ENCODE peak calls at places on chromosomes 13 and 19, in six cellular contexts. K is K562, G is GM12878, P is SK-N-SH, Q is HCT116, N is HepG2. A is an unnamed sample.

GRCh38 chr13:38685974-38686571 is 804 bp upstream of the FREM2 start:
- DNase-seq in Q (no peak), P (peak; percentile 16), N (no peak), G (no peak), K (peak; percentile 5), A (peak; percentile 27)

GRCh38 chr19:27392027-27392632 is 1820.8 kb downstream of the UQCRFS1 start:
- DNase-seq in N (no peak), P (no peak), Q (no peak), G (no peak), K (no peak), A (no peak)

GRCh38 chr19:9862897-9863296 is 27.8 kb downstream of the PIN1 start:
- DNase-seq in Q (no peak), G (no peak), N (no peak), P (no peak), K (no peak), A (no peak)

GRCh38 chr13:113150545-113151365 is 7.7 kb upstream of the PROZ start:
- DNase-seq in K (no peak), Q (no peak), N (no peak), P (no peak), G (no peak), A (no peak)

GRCh38 chr13:24180743-24181384 is 20.3 kb downstream of the SPATA13 start:
- DNase-seq in P (no peak), K (no peak), G (no peak), N (no peak), Q (no peak), A (no peak)

GRCh38 chr19:56720281-56720680 is 48.7 kb upstream of the ZNF835 start:
- DNase-seq in Q (no peak), N (peak; percentile 12), P (peak; percentile 33), G (no peak), K (no peak), A (no peak)

GRCh38 chr13:59722580-59722900 is 441.2 kb downstream of the DIAPH3 start:
- DNase-seq in Q (no peak), G (no peak), K (no peak), N (no peak), P (no peak), A (no peak)

GRCh38 chr13:35791191-35791902 is 314.9 kb upstream of the MAB21L1 start:
- DNase-seq in P (no peak), N (no peak), Q (no peak), G (no peak), K (no peak), A (no peak)

GRCh38 chr13:49622174-49622946 is 5.9 kb upstream of the ARL11 start:
- DNase-seq in G (no peak), Q (no peak), N (peak; percentile 48), P (no peak), K (no peak), A (no peak)

GRCh38 chr13:51684076-51684475 is 99.8 kb downstream of the WDFY2 start:
- DNase-seq in P (no peak), N (no peak), G (no peak), K (no peak), Q (no peak), A (no peak)

GRCh38 chr13:54637377-54637776 is 1608.8 kb downstream of the OLFM4 start:
- DNase-seq in N (peak; percentile 29), G (no peak), P (no peak), Q (no peak), K (no peak), A (no peak)

GRCh38 chr13:88154001-88154400 is 482.8 kb downstream of the SLITRK5 start:
- DNase-seq in P (no peak), G (no peak), Q (no peak), K (no peak), N (no peak), A (no peak)

GRCh38 chr19:48391100-48392005 is at the start of gene KDELR1:
- DNase-seq in Q (no peak), G (no peak), K (peak; percentile 78), N (peak; percentile 42), P (peak; percentile 96), A (peak; percentile 75)

GRCh38 chr19:13060233-13060963 is 42.3 kb downstream of the LYL1 start:
- DNase-seq in P (peak; percentile 75), K (no peak), Q (no peak), G (no peak), N (peak; percentile 90), A (no peak)

GRCh38 chr19:16899566-16900075 is 10.8 kb downstream of the F2RL3 start:
- DNase-seq in N (peak; percentile 22), Q (peak; percentile 35), P (peak; percentile 53), K (peak; percentile 74), G (no peak), A (no peak)

GRCh38 chr13:91381371-91381770 is 17.1 kb upstream of the GPC5 start:
- DNase-seq in K (peak; percentile 60), P (peak; percentile 14), N (no peak), G (no peak), Q (no peak), A (peak; percentile 38)

GRCh38 chr13:30400376-30400775 is 21.9 kb upstream of the UBE2L5 start:
- DNase-seq in G (no peak), P (no peak), N (no peak), K (no peak), Q (no peak), A (no peak)

DNA sequence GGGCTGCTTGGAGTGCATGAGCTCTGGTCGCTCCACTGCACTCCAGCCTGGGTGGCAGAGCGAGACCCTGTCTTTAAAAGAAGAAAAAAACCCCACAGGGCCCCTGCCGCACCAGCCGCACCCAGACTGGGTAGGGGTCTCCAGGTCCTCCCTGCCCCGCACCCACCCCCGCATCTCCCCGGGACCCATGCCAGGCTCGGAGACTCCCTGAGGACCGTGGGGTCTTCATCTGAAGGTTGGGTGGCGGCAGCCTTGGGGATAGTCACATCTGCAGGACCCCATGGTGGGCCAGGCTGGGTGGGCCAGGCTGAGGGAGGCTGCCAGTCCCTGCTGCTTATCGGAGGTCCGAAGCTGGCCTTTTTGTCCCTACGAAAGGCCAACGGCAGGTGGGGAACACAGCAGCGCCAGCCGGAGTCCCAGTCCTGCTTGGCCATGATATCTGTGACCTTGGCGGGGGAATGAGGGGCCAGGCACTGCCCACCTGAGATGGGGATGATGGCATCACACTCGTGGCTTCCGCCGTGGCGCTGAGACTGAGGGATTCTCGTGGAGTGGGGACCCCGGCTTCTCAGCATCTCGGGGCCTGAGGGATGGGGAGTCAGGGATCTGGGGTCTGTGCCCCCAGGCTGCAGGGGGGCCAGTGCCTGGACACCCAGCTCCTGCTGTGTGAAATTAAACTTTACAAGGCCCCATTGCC is 11.1 kb downstream of the EFNA2 start:
- DNase-seq in Q (no peak), N (no peak), G (no peak), P (no peak), K (no peak), A (no peak)
- TF ChIP-seq JUND in Q (no peak), N (no peak), G (no peak), P (no peak), K (no peak), A (no peak)

GRCh38 chr19:54158812-54159351 is 639 bp downstream of the LENG1 start:
- DNase-seq in P (no peak), K (peak; percentile 49), G (no peak), Q (no peak), N (no peak), A (no peak)
- TF ChIP-seq JUND in P (no peak), K (no peak), G (no peak), Q (no peak), N (no peak), A (no peak)

DNA sequence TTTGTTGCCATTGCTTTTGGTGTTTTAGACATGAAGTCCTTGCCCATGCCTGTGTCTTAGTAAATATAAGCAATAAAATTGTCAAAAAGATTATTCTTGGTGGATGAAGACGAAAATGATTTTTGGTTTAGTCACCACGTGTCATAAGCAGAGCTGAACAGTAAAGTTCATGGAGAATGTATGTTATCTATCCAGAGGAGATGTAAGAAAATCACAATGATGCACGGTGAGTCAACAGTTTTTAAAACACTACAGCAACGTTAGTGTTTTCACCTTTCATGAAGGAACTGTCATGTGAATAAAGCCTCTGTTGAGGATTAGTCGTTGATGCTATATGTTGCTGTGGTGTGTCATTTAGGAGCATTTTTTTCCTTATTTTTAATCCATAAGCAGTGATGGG is 137.6 kb downstream of the GPC6 start:
- DNase-seq in N (no peak), K (no peak), P (no peak), Q (no peak), G (no peak), A (no peak)
- TF ChIP-seq JUND in N (no peak), K (no peak), P (no peak), Q (no peak), G (no peak), A (no peak)

DNA sequence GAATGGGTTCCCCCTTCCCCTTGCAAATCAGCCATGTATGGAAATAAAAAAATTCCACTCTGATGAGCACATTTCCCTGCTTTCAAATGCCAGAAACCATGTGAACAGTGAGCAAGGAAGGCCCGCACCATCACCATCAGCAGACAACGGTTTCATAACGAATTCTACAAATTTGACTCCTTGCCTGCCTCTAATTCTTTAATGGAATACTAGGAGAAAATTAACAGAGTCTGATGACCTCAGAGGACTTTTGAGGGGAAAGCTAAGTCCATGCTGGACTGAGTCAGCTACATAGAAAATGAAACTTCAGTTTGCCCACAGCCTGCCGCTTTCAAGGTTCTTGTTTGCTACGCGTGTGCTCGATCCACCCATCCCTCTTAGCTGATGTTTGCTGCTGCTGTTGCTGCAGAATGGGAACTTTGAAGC is 46.7 kb upstream of the KL start:
- DNase-seq in K (no peak), P (no peak), Q (no peak), G (peak; percentile 15), N (no peak), A (no peak)
- TF ChIP-seq JUND in K (no peak), P (no peak), Q (no peak), G (no peak), N (no peak), A (no peak)

GRCh38 chr19:18021121-18021755 is 13.3 kb downstream of the ARRDC2 start:
- DNase-seq in G (no peak), Q (no peak), N (no peak), P (no peak), K (peak; percentile 83), A (no peak)
- TF ChIP-seq JUND in G (no peak), Q (peak; percentile 77), N (no peak), P (peak; percentile 72), K (peak; percentile 56), A (no peak)

GRCh38 chr19:460877-461609 is at the start of gene SHC2:
- DNase-seq in G (no peak), P (peak; percentile 91), Q (no peak), K (no peak), N (no peak), A (no peak)
- TF ChIP-seq JUND in G (no peak), P (no peak), Q (no peak), K (no peak), N (no peak), A (no peak)